ENCODE peak calls at places on chromosomes 2 and 18, in five cellular contexts. Y, K, O, S and T are unnamed samples.

GRCh38 chr2:169005994-169006393 is 25.1 kb downstream of the ABCB11 start:
- DNase-seq in Y (no peak), K (no peak), O (no peak), S (no peak), T (no peak)

GRCh38 chr18:23844991-23845680 is 155.9 kb downstream of the LAMA3 start:
- DNase-seq in Y (no peak), K (no peak), O (peak), S (no peak), T (peak)

GRCh38 chr2:120517790-120518469 is 172.0 kb downstream of the INHBB start:
- DNase-seq in Y (peak), K (no peak), O (no peak), S (no peak), T (no peak)

GRCh38 chr2:619964-620363 is 57.2 kb downstream of the TMEM18 start:
- DNase-seq in Y (no peak), K (peak), O (no peak), S (no peak), T (no peak)

GRCh38 chr2:240919161-240919781 is 13.1 kb downstream of the CROCC2 start:
- DNase-seq in Y (no peak), K (no peak), O (no peak), S (no peak), T (no peak)

GRCh38 chr2:58042486-58042970 is 4.1 kb upstream of the VRK2 start:
- DNase-seq in Y (peak), K (no peak), O (no peak), S (peak), T (peak)

GRCh38 chr2:121003391-121003790 is 267.7 kb downstream of the GLI2 start:
- DNase-seq in Y (no peak), K (no peak), O (no peak), S (no peak), T (no peak)

GRCh38 chr2:121253021-121253673 is 31.9 kb downstream of the TFCP2L1 start:
- DNase-seq in Y (no peak), K (no peak), O (no peak), S (no peak), T (no peak)

GRCh38 chr2:146246017-146246733 is 1598.7 kb upstream of the ACVR2A start:
- DNase-seq in Y (peak), K (no peak), O (no peak), S (peak), T (no peak)

GRCh38 chr2:113711857-113712256 is 44.6 kb downstream of the SLC35F5 start:
- DNase-seq in Y (no peak), K (no peak), O (no peak), S (no peak), T (no peak)

GRCh38 chr2:109372614-109373013 is 241.2 kb downstream of the SEPTIN10 start:
- DNase-seq in Y (no peak), K (no peak), O (no peak), S (no peak), T (no peak)

GRCh38 chr2:145731467-145731866 is 1211.5 kb upstream of the ZEB2 start:
- DNase-seq in Y (no peak), K (no peak), O (no peak), S (no peak), T (no peak)

GRCh38 chr18:10726198-10727068 is 200.6 kb downstream of the NAPG start:
- DNase-seq in Y (no peak), K (no peak), O (no peak), S (no peak), T (no peak)

GRCh38 chr2:229798446-229799147 is 84.2 kb upstream of the DNER start:
- DNase-seq in Y (peak), K (no peak), O (no peak), S (no peak), T (no peak)

GRCh38 chr18:10477121-10477862 is 22.9 kb downstream of the APCDD1 start:
- DNase-seq in Y (no peak), K (peak), O (peak), S (no peak), T (no peak)

GRCh38 chr2:159399716-159400525 is 113.4 kb upstream of the WDSUB1 start:
- DNase-seq in Y (peak), K (no peak), O (no peak), S (peak), T (peak)

GRCh38 chr18:57532987-57533386 is 53.5 kb downstream of the FECH start:
- DNase-seq in Y (no peak), K (no peak), O (no peak), S (no peak), T (no peak)

GRCh38 chr2:15936277-15937104 is 3.9 kb upstream of the MYCN start:
- DNase-seq in Y (no peak), K (no peak), O (no peak), S (no peak), T (no peak)
- H3K4ac ChIP-seq in Y (no peak), K (no peak), O (no peak), S (no peak), T (no peak)

GRCh38 chr2:191013876-191014652 is at the start of gene STAT1:
- DNase-seq in Y (peak), K (peak), O (peak), S (peak), T (peak)
- H3K4ac ChIP-seq in Y (peak), K (no peak), O (peak), S (peak), T (peak)

DNA sequence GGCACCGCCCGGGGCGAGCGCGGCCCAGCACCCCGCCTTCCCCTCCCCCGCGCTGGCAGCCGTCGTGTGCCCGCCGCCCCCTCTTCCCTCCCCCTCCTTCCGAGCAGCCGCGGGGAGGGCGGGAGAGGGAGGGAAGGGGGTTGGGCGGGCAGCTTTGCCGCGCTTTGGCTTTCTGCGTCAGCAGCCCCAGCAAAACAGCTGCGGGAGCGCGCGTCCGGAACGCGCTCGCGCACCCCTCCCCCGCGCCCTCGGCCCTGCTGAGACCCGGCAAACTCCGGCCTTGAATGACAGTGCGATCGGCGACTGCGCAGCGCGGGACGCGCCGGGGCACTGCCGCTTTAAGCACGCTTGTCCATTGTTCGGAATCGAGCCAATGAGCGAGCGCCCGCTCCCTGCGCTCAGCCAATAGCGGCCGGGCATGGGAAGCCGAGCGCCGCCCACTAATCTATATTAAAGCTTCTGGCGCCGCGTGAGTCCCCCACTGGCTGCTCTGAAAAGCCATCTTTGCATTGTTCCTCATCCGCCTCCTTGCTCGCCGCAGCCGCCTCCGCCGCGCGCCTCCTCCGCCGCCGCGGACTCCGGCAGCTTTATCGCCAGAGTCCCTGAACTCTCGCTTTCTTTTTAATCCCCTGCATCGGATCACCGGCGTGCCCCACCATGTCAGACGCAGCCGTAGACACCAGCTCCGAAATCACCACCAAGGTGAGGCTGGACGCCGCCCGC is at the start of gene PTMA:
- DNase-seq in Y (peak), K (peak), O (peak), S (peak), T (peak)
- H3K4ac ChIP-seq in Y (peak), K (peak), O (peak), S (peak), T (peak)

DNA sequence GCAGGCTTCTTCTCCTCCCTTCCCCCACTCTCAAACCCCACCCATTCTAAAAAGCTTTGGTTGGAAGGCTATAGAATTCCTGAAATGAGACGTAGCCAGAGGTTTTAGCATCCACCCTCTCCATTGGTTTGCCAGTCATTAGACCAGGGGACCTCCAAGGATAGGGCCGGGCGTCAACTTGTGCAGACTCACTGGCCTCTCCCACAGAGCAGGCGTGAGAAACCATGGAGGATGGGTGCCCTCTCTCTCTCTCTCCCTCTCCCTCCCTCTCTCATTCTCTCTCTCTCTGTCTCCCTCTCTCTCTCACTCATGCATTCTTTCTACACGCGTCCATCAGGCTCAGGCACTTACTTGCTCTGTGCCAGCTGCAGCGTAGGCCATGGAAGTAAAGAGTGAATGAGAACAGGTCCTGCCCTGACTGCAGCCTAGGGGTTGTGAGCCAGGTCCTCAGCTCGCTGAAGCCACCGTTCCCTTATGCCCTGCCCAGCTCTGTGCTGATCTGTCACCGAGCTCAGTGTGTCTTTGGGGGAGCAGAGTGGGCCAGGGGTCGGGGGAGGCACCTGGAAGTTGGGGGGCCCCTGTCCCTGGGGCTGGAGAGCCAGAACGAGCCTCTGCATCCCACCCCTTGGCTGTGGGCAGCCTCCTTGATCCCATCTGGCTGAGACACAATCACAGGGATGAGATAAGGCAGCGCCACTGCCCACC is 304.4 kb upstream of the HS6ST1 start:
- DNase-seq in Y (peak), K (no peak), O (no peak), S (no peak), T (no peak)
- H3K4ac ChIP-seq in Y (peak), K (no peak), O (no peak), S (no peak), T (no peak)

GRCh38 chr2:70087703-70088507 is 628 bp downstream of the PCBP1 start:
- DNase-seq in Y (peak), K (peak), O (peak), S (peak), T (peak)

GRCh38 chr2:70086278-70086837 is 919 bp upstream of the PCBP1 start:
- DNase-seq in Y (peak), K (peak), O (peak), S (peak), T (peak)

GRCh38 chr2:70088508-70089219 is 1.4 kb downstream of the PCBP1 start:
- DNase-seq in Y (peak), K (no peak), O (peak), S (no peak), T (no peak)

GRCh38 chr2:70085711-70086277 is 1.5 kb upstream of the PCBP1 start:
- DNase-seq in Y (no peak), K (no peak), O (peak), S (no peak), T (no peak)

DNA sequence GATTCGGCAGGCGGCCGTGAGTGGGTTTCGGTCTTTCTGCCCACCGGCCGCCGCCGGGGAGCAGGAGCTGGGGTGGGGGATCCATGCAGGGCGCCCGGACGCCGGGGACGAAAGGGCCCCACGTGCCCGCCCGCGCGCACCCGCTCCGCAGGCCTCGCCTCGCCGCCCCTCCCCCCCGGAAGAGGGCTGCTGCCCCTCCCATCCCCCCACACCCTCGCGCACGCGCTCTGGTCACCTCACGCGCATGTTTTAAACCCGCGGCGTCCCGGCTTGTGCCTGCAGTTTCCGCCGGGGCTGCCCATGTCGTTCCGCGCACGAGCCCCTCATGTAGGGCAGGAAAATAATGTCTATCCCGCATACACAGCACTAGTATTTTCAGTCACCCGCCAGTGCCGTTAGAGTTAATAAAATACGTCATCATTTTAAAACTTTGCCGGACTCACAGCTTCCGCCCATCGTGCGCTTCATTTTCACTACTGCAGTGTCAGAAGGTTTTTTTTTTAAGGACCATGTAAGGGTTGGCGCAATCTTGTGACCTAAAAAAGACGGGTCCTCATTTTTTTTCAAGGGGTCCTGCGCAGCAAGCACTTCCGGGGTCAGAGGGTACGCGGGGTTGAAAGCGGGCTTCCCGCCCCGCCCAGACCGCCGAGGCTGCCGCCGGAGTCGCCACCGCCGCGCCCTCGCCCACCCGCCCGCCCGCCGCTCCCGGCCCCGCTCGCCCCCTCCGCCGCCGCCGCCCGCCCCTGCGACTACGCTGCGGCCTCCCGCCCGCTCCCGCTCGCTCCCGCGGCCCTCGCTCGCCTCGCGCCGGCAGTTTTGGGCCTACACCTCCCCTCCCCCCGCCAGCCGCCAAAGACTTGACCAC is at the start of gene PCBP1:
- DNase-seq in Y (peak), K (peak), O (peak), S (peak), T (peak)
- H3K4ac ChIP-seq in Y (peak), K (peak), O (peak), S (peak), T (peak)

GRCh38 chr2:46956981-46957531 is 41.5 kb upstream of the MCFD2 start:
- DNase-seq in Y (no peak), K (no peak), O (no peak), S (no peak), T (no peak)

GRCh38 chr2:46955764-46956163 is 40.2 kb upstream of the MCFD2 start:
- DNase-seq in Y (no peak), K (no peak), O (no peak), S (no peak), T (no peak)

GRCh38 chr2:46960618-46961017 is 45.0 kb upstream of the MCFD2 start:
- DNase-seq in Y (no peak), K (no peak), O (peak), S (no peak), T (no peak)

GRCh38 chr2:46954951-46955571 is 39.5 kb upstream of the MCFD2 start:
- DNase-seq in Y (peak), K (peak), O (peak), S (peak), T (peak)

DNA sequence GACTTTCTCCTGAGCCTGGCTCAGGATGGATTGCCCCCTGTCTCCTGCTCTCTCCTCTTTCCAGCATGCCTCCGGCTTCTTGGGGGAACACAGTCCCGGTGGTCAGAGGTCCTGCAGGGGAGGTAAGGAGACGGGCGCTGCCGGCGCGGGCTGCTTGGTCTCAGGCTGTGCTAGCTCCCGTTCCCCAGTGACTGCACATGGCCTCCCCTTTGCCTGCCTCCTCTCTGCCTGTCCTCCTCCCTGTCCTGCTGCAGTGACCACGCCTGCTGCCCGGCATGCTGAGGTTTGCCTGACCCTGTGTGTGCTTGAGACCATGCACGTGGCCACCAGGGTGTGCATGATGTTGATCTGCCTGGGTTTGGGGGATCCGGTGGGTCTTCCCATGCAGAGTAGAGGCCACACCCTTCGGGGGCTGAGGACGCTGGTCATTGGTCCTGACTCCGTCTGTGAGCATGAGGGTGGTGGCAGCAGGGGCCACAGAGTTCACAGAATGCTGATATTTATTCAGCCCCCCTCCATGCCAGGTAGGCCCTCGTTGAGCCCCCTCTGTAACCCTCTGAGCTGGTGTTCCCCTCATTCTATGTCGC is 42.9 kb upstream of the MCFD2 start:
- DNase-seq in Y (no peak), K (no peak), O (no peak), S (no peak), T (no peak)
- H3K4ac ChIP-seq in Y (no peak), K (no peak), O (no peak), S (no peak), T (no peak)

DNA sequence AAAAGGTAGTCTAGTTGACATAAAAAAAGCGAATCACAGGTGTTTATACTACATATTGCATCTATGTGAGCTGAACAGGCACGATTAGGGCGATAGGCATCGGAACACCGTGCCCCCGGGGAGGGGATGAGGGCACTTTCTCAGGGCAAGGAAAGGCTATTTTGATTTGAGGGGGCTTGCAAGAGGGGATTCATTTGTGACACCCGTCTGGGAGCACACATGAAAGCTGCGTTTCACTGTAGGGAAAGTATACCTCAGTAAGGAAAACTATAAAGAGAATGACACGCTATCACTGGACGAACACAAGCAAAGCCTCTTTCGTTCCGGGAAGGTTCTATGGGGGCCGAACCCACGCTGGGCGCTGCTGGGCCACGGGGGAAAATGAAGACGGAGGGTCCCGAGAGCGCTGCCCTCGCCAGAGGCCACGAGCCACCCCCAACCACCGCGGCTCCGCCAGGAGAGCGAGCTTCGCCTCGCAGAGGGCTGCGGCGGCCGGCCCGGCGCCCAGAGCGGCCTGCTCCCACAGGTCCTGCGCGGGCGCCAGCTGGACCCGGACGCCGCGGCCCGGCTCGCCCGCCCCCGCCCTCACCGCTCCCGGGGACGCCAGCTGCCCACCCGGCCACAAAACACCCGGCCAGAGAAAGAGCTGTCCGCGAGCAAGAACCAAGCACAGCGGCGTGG is 894 bp downstream of the PTPN2 start:
- DNase-seq in Y (no peak), K (no peak), O (peak), S (peak), T (peak)
- H3K4ac ChIP-seq in Y (peak), K (no peak), O (peak), S (peak), T (peak)